ENCODE peak calls at places on chromosome 19, in six cellular contexts. I is stomach, S is thyroid gland, F is Panc1, W is esophagus muscularis mucosa, J is A549. B is an unnamed sample.
A peak's percentile ranks its signal among the peaks of the same experiment; 100 is the strongest.

GRCh38 chr19:38653028-38653571 is 5.7 kb downstream of the ACTN4 start:
- DNase-seq in I (peak; percentile 63), S (no peak), F (no peak), W (no peak), J (no peak), B (no peak)

GRCh38 chr19:46718157-46718933 is 1.4 kb upstream of the PRKD2 start:
- DNase-seq in I (peak; percentile 45), S (no peak), F (no peak), W (no peak), J (peak; percentile 62), B (no peak)

GRCh38 chr19:11346104-11346940 is at the start of the genes CCDC159 and TMEM205:
- DNase-seq in I (peak; percentile 99), S (peak; percentile 99), F (peak; percentile 96), W (peak; percentile 100), J (peak; percentile 89), B (peak; percentile 97)

GRCh38 chr19:8654591-8655339 is 24.3 kb downstream of the NFILZ start:
- DNase-seq in I (peak; percentile 47), S (peak; percentile 35), F (peak; percentile 33), W (no peak), J (peak; percentile 59), B (no peak)

GRCh38 chr19:8517551-8518442 is 3.8 kb upstream of the ZNF414 start:
- DNase-seq in I (no peak), S (no peak), F (no peak), W (no peak), J (no peak), B (no peak)

GRCh38 chr19:53865918-53866696 is 1.6 kb upstream of the MYADM start:
- DNase-seq in I (peak; percentile 71), S (peak; percentile 52), F (no peak), W (no peak), J (peak; percentile 78), B (no peak)

GRCh38 chr19:6020166-6020967 is 42.4 kb upstream of the RANBP3 start:
- DNase-seq in I (peak; percentile 70), S (no peak), F (no peak), W (no peak), J (no peak), B (no peak)

GRCh38 chr19:37997911-37998344 is 90.9 kb downstream of the SIPA1L3 start:
- DNase-seq in I (no peak), S (no peak), F (peak; percentile 90), W (no peak), J (peak; percentile 72), B (peak; percentile 72)

GRCh38 chr19:45451181-45451849 is 16.5 kb upstream of the FOSB start:
- DNase-seq in I (peak; percentile 33), S (peak; percentile 61), F (no peak), W (no peak), J (no peak), B (no peak)

GRCh38 chr19:3079578-3079977 is 14.6 kb upstream of the GNA11 start:
- DNase-seq in I (no peak), S (no peak), F (no peak), W (no peak), J (no peak), B (no peak)

GRCh38 chr19:57903298-57904174 is 12.9 kb downstream of the ZNF417 start:
- DNase-seq in I (no peak), S (no peak), F (no peak), W (no peak), J (peak; percentile 13), B (no peak)

GRCh38 chr19:34241513-34242337 is 12.6 kb upstream of the GARRE1 start:
- DNase-seq in I (peak; percentile 64), S (peak; percentile 58), F (no peak), W (no peak), J (peak; percentile 59), B (no peak)

GRCh38 chr19:45508931-45509691 is 1.8 kb downstream of the VASP start:
- DNase-seq in I (peak; percentile 73), S (peak; percentile 69), F (no peak), W (peak; percentile 96), J (peak; percentile 92), B (no peak)

GRCh38 chr19:30784850-30785459 is 412.8 kb downstream of the ZNF536 start:
- DNase-seq in I (peak; percentile 43), S (peak; percentile 65), F (no peak), W (peak; percentile 89), J (peak; percentile 42), B (no peak)

GRCh38 chr19:36207605-36208252 is 6.7 kb downstream of the ZNF565 start:
- DNase-seq in I (no peak), S (no peak), F (no peak), W (no peak), J (no peak), B (no peak)

GRCh38 chr19:31312004-31312403 is 37.2 kb downstream of the TSHZ3 start:
- DNase-seq in I (no peak), S (no peak), F (no peak), W (no peak), J (no peak), B (peak; percentile 18)

GRCh38 chr19:30799854-30800755 is 427.9 kb downstream of the ZNF536 start:
- DNase-seq in I (peak; percentile 28), S (peak; percentile 73), F (no peak), W (no peak), J (peak; percentile 83), B (no peak)

GRCh38 chr19:54653181-54653809 is 9.5 kb upstream of the LILRB4 start:
- DNase-seq in I (no peak), S (no peak), F (peak; percentile 17), W (no peak), J (peak; percentile 67), B (no peak)

GRCh38 chr19:41297628-41298326 is 12.2 kb upstream of the CCDC97 start:
- DNase-seq in I (peak; percentile 46), S (no peak), F (no peak), W (no peak), J (no peak), B (no peak)

GRCh38 chr19:29268103-29268502 is 55.2 kb upstream of the UQCRFS1 start:
- DNase-seq in I (no peak), S (no peak), F (no peak), W (no peak), J (no peak), B (no peak)

GRCh38 chr19:49534632-49535385 is 7.0 kb downstream of the RCN3 start:
- DNase-seq in I (no peak), S (no peak), F (no peak), W (no peak), J (no peak), B (no peak)
- TF ChIP-seq CTCF in I (no peak), S (no peak), F (no peak), W (no peak), J (no peak), B (no peak)

DNA sequence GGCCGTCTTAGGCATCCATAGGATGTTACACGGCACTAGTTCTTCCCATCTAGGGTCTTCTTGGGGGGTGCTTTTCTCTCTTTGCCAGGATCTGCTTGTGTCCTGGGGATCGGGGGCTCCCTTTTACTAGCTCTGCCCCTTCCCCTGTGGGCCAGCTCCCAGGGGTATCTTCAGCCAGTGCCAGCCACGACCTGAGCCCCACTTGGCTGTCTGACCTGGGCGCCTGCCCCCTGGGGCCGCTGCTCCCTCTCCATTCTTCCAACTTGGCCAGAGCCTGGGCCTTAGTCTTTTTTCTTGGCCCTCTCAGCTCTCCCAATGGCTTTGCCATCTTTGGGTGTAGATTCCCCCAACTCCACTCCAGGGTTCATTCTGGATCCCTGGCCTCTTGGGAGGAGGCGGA is 3.1 kb downstream of the PRKACA start:
- DNase-seq in I (no peak), S (no peak), F (no peak), W (no peak), J (no peak), B (no peak)
- H3K27ac ChIP-seq in I (peak overlapping the region; percentile 58), S (peak overlapping the region; percentile 76), F (no peak overlapping the region), W (peak overlapping the region; percentile 99), J (no peak overlapping the region), B (no peak overlapping the region)

GRCh38 chr19:42313840-42314755 is 989 bp downstream of the TMEM145 start:
- DNase-seq in I (no peak), S (no peak), F (no peak), W (no peak), J (no peak), B (no peak)
- TF ChIP-seq CTCF in I (no peak), S (no peak), F (no peak), W (no peak), J (no peak), B (no peak)

GRCh38 chr19:40253611-40254092 is 27.2 kb upstream of the CCNP start:
- DNase-seq in I (no peak), S (peak; percentile 47), F (no peak), W (no peak), J (no peak), B (no peak)

GRCh38 chr19:40256511-40256910 is 28.6 kb downstream of the AKT2 start:
- DNase-seq in I (no peak), S (no peak), F (no peak), W (no peak), J (no peak), B (no peak)

GRCh38 chr19:40254714-40255418 is 28.4 kb upstream of the CCNP start:
- DNase-seq in I (no peak), S (no peak), F (no peak), W (no peak), J (no peak), B (no peak)

GRCh38 chr19:40257096-40257517 is 28.0 kb downstream of the AKT2 start:
- DNase-seq in I (peak; percentile 47), S (peak; percentile 100), F (no peak), W (no peak), J (no peak), B (no peak)

GRCh38 chr19:40255619-40256166 is 29.2 kb upstream of the CCNP start:
- DNase-seq in I (no peak), S (no peak), F (no peak), W (no peak), J (no peak), B (no peak)
- H3K27ac ChIP-seq in I (no peak overlapping the region), S (peak overlapping the region; percentile 93), F (no peak overlapping the region), W (no peak overlapping the region), J (no peak overlapping the region), B (no peak overlapping the region)

GRCh38 chr19:1340681-1341469 is 42.8 kb upstream of the NDUFS7 start:
- DNase-seq in I (no peak), S (no peak), F (no peak), W (no peak), J (no peak), B (no peak)

GRCh38 chr19:1343026-1343425 is 40.7 kb upstream of the NDUFS7 start:
- DNase-seq in I (no peak), S (no peak), F (no peak), W (no peak), J (no peak), B (no peak)
- TF ChIP-seq CTCF in I (no peak), S (no peak), F (no peak), W (no peak), J (no peak), B (no peak)

GRCh38 chr19:49807888-49808675 is 5.0 kb downstream of the FUZ start:
- DNase-seq in I (no peak), S (no peak), F (no peak), W (no peak), J (no peak), B (no peak)
- H3K27ac ChIP-seq in I (peak overlapping the region; percentile 84), S (peak overlapping the region; percentile 71), F (no peak overlapping the region), W (peak overlapping the region; percentile 86), J (no peak overlapping the region), B (no peak overlapping the region)

DNA sequence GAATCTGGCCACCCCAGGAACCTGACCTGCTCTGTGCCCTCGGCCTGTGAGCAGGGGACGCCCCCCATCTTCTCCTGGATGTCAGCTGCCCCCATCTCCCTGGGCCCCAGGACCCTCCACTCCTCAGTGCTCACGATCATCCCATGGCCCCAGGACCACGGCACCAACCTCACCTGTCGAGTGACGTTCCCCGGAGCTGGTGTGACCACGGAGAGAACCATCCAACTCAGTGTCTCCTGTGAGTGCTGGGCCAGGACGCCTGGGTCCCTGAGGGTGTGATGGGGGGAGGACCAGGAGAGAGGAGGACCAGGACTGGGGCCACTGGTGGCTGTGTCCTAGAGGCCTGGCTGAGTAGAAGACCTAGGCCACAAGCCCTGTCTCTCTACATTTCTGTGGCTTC is 13.0 kb upstream of the CD33 start:
- DNase-seq in I (no peak), S (no peak), F (no peak), W (no peak), J (no peak), B (no peak)
- TF ChIP-seq CTCF in I (no peak), S (no peak), F (no peak), W (no peak), J (no peak), B (no peak)

B was measured in AG04450.